ENCODE peak calls at places on chromosomes 5 and 9, in ten cellular contexts. X is tibial artery, Z is GM12865, O is astrocyte of the cerebellum, W is tibial nerve, E is psoas muscle, T is stomach, P is WERI-Rb-1, S is fibroblast of pulmonary artery, C is neural progenitor cell. V is an unnamed sample.

GRCh38 chr9:135605238-135605781 is 34.0 kb downstream of the GLT6D1 start:
- DNase-seq in W (no peak), S (no peak), T (peak; percentile 24), P (no peak), Z (no peak), E (peak; percentile 42), C (no peak), X (no peak), O (no peak), V (no peak)

GRCh38 chr9:75974006-75974766 is 83.7 kb downstream of the PCSK5 start:
- DNase-seq in W (peak; percentile 10), Z (no peak), T (no peak), S (no peak), C (no peak), X (no peak), P (no peak), E (no peak), O (no peak), V (no peak)

GRCh38 chr5:121987052-121987684 is 25.4 kb downstream of the SRFBP1 start:
- DNase-seq in S (no peak), T (no peak), X (no peak), O (no peak), P (no peak), C (no peak), E (no peak), Z (no peak), W (no peak), V (no peak)

GRCh38 chr5:7663808-7664207 is 187.1 kb downstream of the CFAP90 start:
- DNase-seq in O (no peak), C (no peak), Z (no peak), E (no peak), X (no peak), T (no peak), S (no peak), P (no peak), W (no peak), V (no peak)

GRCh38 chr5:146024034-146024433 is 81.3 kb downstream of the PLAC8L1 start:
- DNase-seq in Z (no peak), T (no peak), O (no peak), P (no peak), S (no peak), C (no peak), E (no peak), W (no peak), X (no peak), V (no peak)

GRCh38 chr9:127909839-127910273 is 7.0 kb downstream of the ST6GALNAC4 start:
- DNase-seq in C (no peak), E (peak; percentile 38), S (no peak), X (no peak), Z (no peak), W (no peak), O (no peak), T (no peak), P (no peak), V (no peak)

GRCh38 chr5:156929366-156929948 is 33.6 kb downstream of the TIMD4 start:
- DNase-seq in X (no peak), C (no peak), O (no peak), T (no peak), W (no peak), E (no peak), Z (no peak), P (no peak), S (no peak), V (no peak)

GRCh38 chr9:121720311-121720991 is 69.0 kb downstream of the DAB2IP start:
- DNase-seq in S (no peak), T (no peak), Z (no peak), W (no peak), E (no peak), C (no peak), P (no peak), O (no peak), X (no peak), V (no peak)

GRCh38 chr5:74085186-74085585 is 459.2 kb downstream of the ARHGEF28 start:
- DNase-seq in P (no peak), W (no peak), O (no peak), T (no peak), C (no peak), Z (no peak), X (no peak), E (no peak), S (no peak), V (no peak)

GRCh38 chr5:55223988-55224240 is 3.2 kb downstream of the MCIDAS start:
- DNase-seq in W (no peak), S (no peak), Z (no peak), E (no peak), C (no peak), O (no peak), X (no peak), T (no peak), P (no peak), V (no peak)

GRCh38 chr5:151158287-151158661 is 695 bp upstream of the ANXA6 start:
- DNase-seq in W (no peak), E (no peak), X (no peak), Z (peak; percentile 62), T (no peak), O (no peak), C (peak; percentile 28), P (peak; percentile 64), S (no peak), V (no peak)

GRCh38 chr5:176906126-176906525 is 7.0 kb upstream of the HK3 start:
- DNase-seq in S (no peak), Z (no peak), P (no peak), O (no peak), X (no peak), T (no peak), E (no peak), W (no peak), C (no peak), V (no peak)

GRCh38 chr5:176908677-176909358 is 9.7 kb upstream of the HK3 start:
- DNase-seq in Z (no peak), E (no peak), X (no peak), P (no peak), T (no peak), O (no peak), W (no peak), S (no peak), C (no peak), V (no peak)

GRCh38 chr5:176912115-176912514 is 13.0 kb upstream of the HK3 start:
- DNase-seq in X (no peak), S (no peak), P (no peak), Z (no peak), W (no peak), E (no peak), C (no peak), T (no peak), O (no peak), V (no peak)

GRCh38 chr5:176906796-176907195 is 7.7 kb upstream of the HK3 start:
- DNase-seq in S (no peak), Z (no peak), X (no peak), W (no peak), E (no peak), C (no peak), T (no peak), P (no peak), O (no peak), V (no peak)

DNA sequence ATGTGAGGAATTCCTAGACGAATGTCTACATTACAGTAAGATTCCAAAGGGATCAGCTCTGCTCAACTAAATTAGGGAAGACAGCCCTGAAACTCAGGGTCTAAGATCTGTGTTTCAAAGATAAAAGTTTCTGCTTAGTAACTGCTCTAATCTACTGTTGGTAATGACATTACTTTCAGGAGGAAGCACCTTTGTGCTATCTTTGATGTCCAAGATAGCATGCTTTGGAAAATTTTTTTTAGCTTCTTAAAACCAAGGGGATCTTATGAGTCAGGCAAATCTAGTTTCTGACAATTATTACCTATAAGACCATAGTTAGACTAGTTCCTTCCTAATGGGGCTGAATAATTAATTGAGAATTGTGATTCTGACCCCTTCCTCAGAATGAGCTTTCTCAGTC is 11.0 kb upstream of the HK3 start:
- DNase-seq in S (no peak), E (no peak), O (no peak), Z (no peak), T (no peak), P (no peak), C (no peak), X (no peak), W (no peak), V (no peak)
- H3K4me3 ChIP-seq in S (no peak overlapping the region), E (no peak overlapping the region), O (no peak overlapping the region), Z (no peak overlapping the region), T (no peak overlapping the region), P (no peak overlapping the region), C (no peak overlapping the region), X (no peak overlapping the region), W (no peak overlapping the region), V (no peak overlapping the region)

GRCh38 chr9:118215544-118215943 is 511.3 kb downstream of the TLR4 start:
- DNase-seq in P (peak; percentile 26), X (no peak), S (no peak), C (no peak), W (no peak), T (no peak), Z (no peak), E (no peak), O (no peak), V (no peak)
- TF ChIP-seq CTCF in P (peak; percentile 26), X (no peak), S (no peak), C (no peak), W (no peak), T (no peak), Z (no peak), E (no peak), O (no peak), V (no peak)

GRCh38 chr5:179882338-179882737 is 23.7 kb upstream of the MRNIP start:
- DNase-seq in P (no peak), S (no peak), C (no peak), Z (no peak), T (no peak), W (no peak), O (no peak), E (no peak), X (no peak), V (no peak)
- H3K4me3 ChIP-seq in P (no peak overlapping the region), S (no peak overlapping the region), C (no peak overlapping the region), Z (no peak overlapping the region), T (no peak overlapping the region), W (no peak overlapping the region), O (no peak overlapping the region), E (no peak overlapping the region), X (no peak overlapping the region), V (no peak overlapping the region)

GRCh38 chr9:5264219-5264595 is 33.0 kb downstream of the INSL4 start:
- DNase-seq in T (no peak), C (no peak), X (no peak), O (no peak), Z (no peak), E (no peak), P (no peak), W (no peak), S (no peak), V (no peak)

GRCh38 chr9:5263568-5264218 is 32.5 kb downstream of the INSL4 start:
- DNase-seq in Z (peak; percentile 61), E (no peak), P (peak; percentile 21), X (no peak), S (peak; percentile 25), O (peak; percentile 2), T (no peak), W (no peak), C (peak; percentile 32), V (no peak)

GRCh38 chr9:5269249-5269715 is 35.2 kb downstream of the RLN2 start:
- DNase-seq in O (peak; percentile 35), C (peak; percentile 18), W (no peak), Z (no peak), S (peak; percentile 83), E (no peak), T (no peak), P (no peak), X (no peak), V (no peak)

DNA sequence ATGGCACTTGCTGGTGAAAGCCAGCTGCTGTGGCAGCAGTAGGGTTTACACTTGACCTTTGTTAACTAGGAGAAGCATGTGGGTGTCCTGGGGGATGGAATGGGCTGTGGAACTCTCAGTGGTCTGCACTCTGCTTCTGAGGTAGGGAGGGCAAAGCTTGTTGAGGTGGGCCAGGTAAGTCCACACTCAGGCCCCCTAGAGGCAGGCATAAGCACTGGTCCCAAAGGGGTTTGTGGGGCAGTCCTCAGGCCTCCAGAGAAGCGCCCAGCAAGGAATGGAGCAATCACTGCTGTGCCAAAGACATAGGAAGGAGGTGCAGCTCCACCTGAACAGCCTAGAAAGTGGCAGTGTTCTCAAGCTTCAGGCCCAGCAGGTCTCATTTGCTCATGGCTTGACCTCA is 34.7 kb downstream of the INSL4 start:
- DNase-seq in S (no peak), X (no peak), P (no peak), E (no peak), W (no peak), C (peak; percentile 9), T (no peak), O (no peak), Z (peak; percentile 15), V (no peak)
- TF ChIP-seq CTCF in S (no peak), X (no peak), P (peak; percentile 39), E (no peak), W (no peak), C (peak; percentile 38), T (no peak), O (no peak), Z (peak; percentile 40), V (peak; percentile 56)